ENCODE peak calls at places on chromosome 1, in eight cellular contexts. One of them, this sample, is unnamed.
A peak's percentile ranks its signal among the peaks of the same experiment; 100 is the strongest.

GRCh38 chr1:206769331-206769731 is 1.2 kb upstream of the IL19 start:
- DNase-seq in right atrium auricular region: no peak
- DNase-seq in heart left ventricle: no peak
- DNase-seq in lung: no peak
- DNase-seq in neural progenitor cell: no peak
- DNase-seq in CD8-positive, alpha-beta memory T cell: peak; percentile 24
- DNase-seq in Karpas-422: no peak
- DNase-seq in uterus: no peak
- DNase-seq in this sample: peak; percentile 55

GRCh38 chr1:165545974-165546373 is 2.2 kb downstream of the LRRC52 start:
- DNase-seq in right atrium auricular region: no peak
- DNase-seq in heart left ventricle: no peak
- DNase-seq in lung: no peak
- DNase-seq in neural progenitor cell: no peak
- DNase-seq in CD8-positive, alpha-beta memory T cell: no peak
- DNase-seq in Karpas-422: no peak
- DNase-seq in uterus: no peak
- DNase-seq in this sample: no peak

GRCh38 chr1:99004270-99005141 is at the start of gene PLPPR5:
- DNase-seq in right atrium auricular region: no peak
- DNase-seq in heart left ventricle: peak; percentile 24
- DNase-seq in lung: no peak
- DNase-seq in neural progenitor cell: peak; percentile 83
- DNase-seq in CD8-positive, alpha-beta memory T cell: no peak
- DNase-seq in Karpas-422: no peak
- DNase-seq in uterus: no peak
- DNase-seq in this sample: no peak

GRCh38 chr1:6599141-6599975 is 3.3 kb downstream of the KLHL21 start:
- DNase-seq in right atrium auricular region: no peak
- DNase-seq in heart left ventricle: no peak
- DNase-seq in lung: no peak
- DNase-seq in neural progenitor cell: no peak
- DNase-seq in CD8-positive, alpha-beta memory T cell: peak; percentile 30
- DNase-seq in Karpas-422: no peak
- DNase-seq in uterus: no peak
- DNase-seq in this sample: peak; percentile 39

GRCh38 chr1:12447301-12447700 is 170.7 kb downstream of the DHRS3 start:
- DNase-seq in right atrium auricular region: no peak
- DNase-seq in heart left ventricle: no peak
- DNase-seq in lung: no peak
- DNase-seq in neural progenitor cell: no peak
- DNase-seq in CD8-positive, alpha-beta memory T cell: no peak
- DNase-seq in Karpas-422: no peak
- DNase-seq in uterus: no peak
- DNase-seq in this sample: no peak

GRCh38 chr1:12527564-12527963 is 90.4 kb downstream of the DHRS3 start:
- DNase-seq in right atrium auricular region: no peak
- DNase-seq in heart left ventricle: no peak
- DNase-seq in lung: no peak
- DNase-seq in neural progenitor cell: no peak
- DNase-seq in CD8-positive, alpha-beta memory T cell: no peak
- DNase-seq in Karpas-422: no peak
- DNase-seq in uterus: peak; percentile 10
- DNase-seq in this sample: peak; percentile 42

GRCh38 chr1:33143698-33144097 is 38.1 kb downstream of the TRIM62 start:
- DNase-seq in right atrium auricular region: no peak
- DNase-seq in heart left ventricle: no peak
- DNase-seq in lung: no peak
- DNase-seq in neural progenitor cell: no peak
- DNase-seq in CD8-positive, alpha-beta memory T cell: no peak
- DNase-seq in Karpas-422: no peak
- DNase-seq in uterus: no peak
- DNase-seq in this sample: no peak

GRCh38 chr1:226940029-226940805 is at the start of gene COQ8A:
- DNase-seq in right atrium auricular region: peak; percentile 99
- DNase-seq in heart left ventricle: peak; percentile 100
- DNase-seq in lung: peak; percentile 99
- DNase-seq in neural progenitor cell: peak; percentile 100
- DNase-seq in CD8-positive, alpha-beta memory T cell: peak; percentile 99
- DNase-seq in Karpas-422: peak; percentile 99
- DNase-seq in uterus: peak; percentile 99
- DNase-seq in this sample: peak; percentile 100

GRCh38 chr1:198220428-198220827 is 63.6 kb downstream of the NEK7 start:
- DNase-seq in right atrium auricular region: no peak
- DNase-seq in heart left ventricle: no peak
- DNase-seq in lung: no peak
- DNase-seq in neural progenitor cell: no peak
- DNase-seq in CD8-positive, alpha-beta memory T cell: no peak
- DNase-seq in Karpas-422: no peak
- DNase-seq in uterus: no peak
- DNase-seq in this sample: no peak

GRCh38 chr1:181936768-181937581 is 124.5 kb downstream of the ZNF648 start:
- DNase-seq in right atrium auricular region: no peak
- DNase-seq in heart left ventricle: no peak
- DNase-seq in lung: peak; percentile 33
- DNase-seq in neural progenitor cell: peak; percentile 82
- DNase-seq in CD8-positive, alpha-beta memory T cell: no peak
- DNase-seq in Karpas-422: peak; percentile 83
- DNase-seq in uterus: no peak
- DNase-seq in this sample: peak; percentile 40

GRCh38 chr1:147794570-147794969 is 34.2 kb upstream of the GJA5 start:
- DNase-seq in right atrium auricular region: no peak
- DNase-seq in heart left ventricle: peak; percentile 37
- DNase-seq in lung: no peak
- DNase-seq in neural progenitor cell: no peak
- DNase-seq in CD8-positive, alpha-beta memory T cell: no peak
- DNase-seq in Karpas-422: no peak
- DNase-seq in uterus: no peak
- DNase-seq in this sample: no peak

DNA sequence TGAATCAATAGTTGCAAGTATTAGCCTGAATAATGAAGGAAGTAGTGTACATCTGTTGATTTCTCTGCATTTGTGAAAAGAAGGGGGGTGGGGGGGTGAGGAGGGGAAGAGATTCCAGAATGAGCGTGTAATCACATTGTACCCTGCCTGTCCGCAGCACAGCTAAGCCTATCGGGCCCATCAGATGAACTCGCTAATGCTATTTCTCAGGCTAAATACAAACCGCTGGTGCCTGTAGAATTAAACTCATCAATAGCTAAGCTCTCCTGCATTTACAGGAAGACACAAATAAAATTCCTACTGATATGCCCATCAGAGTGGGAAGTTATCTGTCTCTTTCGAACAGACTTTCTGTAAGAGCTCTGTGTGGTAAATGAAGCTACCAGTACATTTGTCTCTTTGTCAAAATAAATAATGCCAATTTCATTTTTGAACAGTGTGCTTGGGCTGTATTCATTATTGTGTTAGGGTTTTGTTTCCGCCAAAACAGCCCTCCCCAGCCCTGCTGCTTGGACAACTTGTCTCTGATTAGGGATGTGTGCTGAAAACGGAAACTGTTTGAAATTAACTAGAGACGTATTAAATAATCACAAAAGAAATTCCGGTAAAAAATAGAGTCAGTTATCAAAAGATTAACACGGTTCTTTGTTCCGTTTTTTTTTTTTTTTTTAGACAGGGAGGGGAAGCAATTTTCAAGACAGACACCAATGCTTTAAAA is 305.4 kb downstream of the TTLL7 start:
- DNase-seq in right atrium auricular region: no peak
- DNase-seq in heart left ventricle: no peak
- DNase-seq in lung: no peak
- DNase-seq in neural progenitor cell: peak; percentile 77
- DNase-seq in CD8-positive, alpha-beta memory T cell: no peak
- DNase-seq in Karpas-422: no peak
- DNase-seq in uterus: no peak
- DNase-seq in this sample: no peak
- H3K4me3 ChIP-seq in right atrium auricular region: peak overlapping the region; percentile 2
- H3K4me3 ChIP-seq in heart left ventricle: peak overlapping the region; percentile 39
- H3K4me3 ChIP-seq in lung: no peak overlapping the region
- H3K4me3 ChIP-seq in neural progenitor cell: peak overlapping the region; percentile 23
- H3K4me3 ChIP-seq in CD8-positive, alpha-beta memory T cell: no peak overlapping the region
- H3K4me3 ChIP-seq in Karpas-422: no peak overlapping the region
- H3K4me3 ChIP-seq in uterus: no peak overlapping the region
- H3K4me3 ChIP-seq in this sample: no peak overlapping the region

GRCh38 chr1:43365678-43366077 is 2.1 kb downstream of the ELOVL1 start:
- DNase-seq in right atrium auricular region: no peak
- DNase-seq in heart left ventricle: no peak
- DNase-seq in lung: no peak
- DNase-seq in neural progenitor cell: no peak
- DNase-seq in CD8-positive, alpha-beta memory T cell: no peak
- DNase-seq in Karpas-422: no peak
- DNase-seq in uterus: no peak
- DNase-seq in this sample: no peak
- H3K27ac ChIP-seq in right atrium auricular region: no peak overlapping the region
- H3K27ac ChIP-seq in heart left ventricle: peak overlapping the region; percentile 91
- H3K27ac ChIP-seq in lung: peak overlapping the region; percentile 98
- H3K27ac ChIP-seq in neural progenitor cell: no peak overlapping the region
- H3K27ac ChIP-seq in CD8-positive, alpha-beta memory T cell: peak overlapping the region; percentile 7
- H3K27ac ChIP-seq in Karpas-422: peak overlapping the region; percentile 92
- H3K27ac ChIP-seq in uterus: no peak overlapping the region
- H3K27ac ChIP-seq in this sample: peak overlapping the region; percentile 97

DNA sequence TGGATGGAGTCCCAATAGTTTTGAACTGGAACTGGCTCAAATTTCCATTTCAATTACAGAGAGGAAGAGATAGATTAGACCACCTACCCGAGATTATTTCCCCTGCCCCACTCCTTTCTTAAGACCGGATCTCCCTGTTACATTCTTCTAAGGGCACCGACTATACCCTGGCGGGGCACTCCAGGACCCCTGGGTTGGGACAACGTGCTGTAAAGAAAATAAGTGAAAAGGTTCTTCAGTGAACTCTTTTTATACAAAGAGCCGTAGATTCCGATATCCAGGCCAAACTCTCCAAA is 6.7 kb downstream of the NR5A2 start:
- DNase-seq in right atrium auricular region: no peak
- DNase-seq in heart left ventricle: no peak
- DNase-seq in lung: no peak
- DNase-seq in neural progenitor cell: peak; percentile 28
- DNase-seq in CD8-positive, alpha-beta memory T cell: no peak
- DNase-seq in Karpas-422: no peak
- DNase-seq in uterus: no peak
- DNase-seq in this sample: no peak
- H3K27me3 ChIP-seq in right atrium auricular region: peaks cover 35% of the 10 kb centered on the region
- H3K27me3 ChIP-seq in heart left ventricle: peaks cover 99% of the 10 kb centered on the region
- H3K27me3 ChIP-seq in lung: no peaks in the 10 kb centered on the region
- H3K27me3 ChIP-seq in neural progenitor cell: peaks cover 100% of the 10 kb centered on the region
- H3K27me3 ChIP-seq in CD8-positive, alpha-beta memory T cell: peaks cover 47% of the 10 kb centered on the region
- H3K27me3 ChIP-seq in Karpas-422: no peaks in the 10 kb centered on the region
- H3K27me3 ChIP-seq in uterus: no peaks in the 10 kb centered on the region
- H3K27me3 ChIP-seq in this sample: no peaks in the 10 kb centered on the region

DNA sequence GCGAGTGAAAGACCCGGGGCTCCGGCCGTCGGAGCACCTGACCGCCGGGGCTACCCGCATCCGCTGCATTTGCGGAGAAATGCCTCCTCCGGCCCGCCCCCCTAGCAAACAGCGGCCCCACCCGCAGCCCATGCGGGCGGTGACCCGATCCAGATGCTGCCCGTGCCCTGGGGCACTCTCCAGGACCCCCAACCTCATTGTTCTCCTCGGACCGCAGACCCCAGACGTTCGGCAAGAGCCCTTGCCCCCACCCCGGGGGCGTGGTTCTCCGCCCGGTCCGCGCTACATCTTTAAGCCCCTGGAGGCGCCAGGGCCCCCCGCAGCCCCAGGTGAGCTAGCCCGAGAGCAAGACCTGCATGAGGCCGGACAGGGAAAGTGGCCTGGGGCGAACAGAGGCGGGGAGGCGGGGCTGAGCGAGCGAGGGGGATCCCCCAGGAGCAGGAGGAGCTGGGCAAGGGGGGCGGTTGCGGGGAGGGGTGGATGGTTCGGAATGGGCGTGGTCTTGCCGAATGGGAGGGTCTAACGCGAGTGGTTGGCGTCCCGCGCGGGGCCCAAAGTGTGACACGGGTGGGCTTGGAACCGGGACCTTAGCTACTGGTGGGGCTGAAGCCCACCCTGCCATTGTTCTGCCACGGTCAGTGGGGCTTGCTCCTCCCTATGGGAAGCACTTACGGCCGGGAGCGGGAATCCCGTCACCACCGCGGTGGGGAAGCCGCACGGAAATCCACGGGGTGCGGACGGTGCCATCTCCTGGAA is 6.3 kb upstream of the CRYBG2 start:
- DNase-seq in right atrium auricular region: no peak
- DNase-seq in heart left ventricle: no peak
- DNase-seq in lung: no peak
- DNase-seq in neural progenitor cell: peak; percentile 74
- DNase-seq in CD8-positive, alpha-beta memory T cell: peak; percentile 67
- DNase-seq in Karpas-422: no peak
- DNase-seq in uterus: no peak
- DNase-seq in this sample: no peak
- H3K4me3 ChIP-seq in right atrium auricular region: peak overlapping the region; percentile 2
- H3K4me3 ChIP-seq in heart left ventricle: peak overlapping the region; percentile 31
- H3K4me3 ChIP-seq in lung: no peak overlapping the region
- H3K4me3 ChIP-seq in neural progenitor cell: peak overlapping the region; percentile 64
- H3K4me3 ChIP-seq in CD8-positive, alpha-beta memory T cell: peak overlapping the region; percentile 33
- H3K4me3 ChIP-seq in Karpas-422: no peak overlapping the region
- H3K4me3 ChIP-seq in uterus: no peak overlapping the region
- H3K4me3 ChIP-seq in this sample: peak overlapping the region; percentile 41

GRCh38 chr1:172359531-172359991 is 60.9 kb upstream of the C1orf105 start:
- DNase-seq in right atrium auricular region: no peak
- DNase-seq in heart left ventricle: no peak
- DNase-seq in lung: no peak
- DNase-seq in neural progenitor cell: no peak
- DNase-seq in CD8-positive, alpha-beta memory T cell: no peak
- DNase-seq in Karpas-422: no peak
- DNase-seq in uterus: no peak
- DNase-seq in this sample: peak; percentile 78
- H3K27ac ChIP-seq in right atrium auricular region: peak overlapping the region; percentile 76
- H3K27ac ChIP-seq in heart left ventricle: peak overlapping the region; percentile 83
- H3K27ac ChIP-seq in lung: no peak overlapping the region
- H3K27ac ChIP-seq in neural progenitor cell: no peak overlapping the region
- H3K27ac ChIP-seq in CD8-positive, alpha-beta memory T cell: no peak overlapping the region
- H3K27ac ChIP-seq in Karpas-422: no peak overlapping the region
- H3K27ac ChIP-seq in uterus: peak overlapping the region; percentile 88
- H3K27ac ChIP-seq in this sample: no peak overlapping the region

GRCh38 chr1:179742717-179743678 is at the start of gene FAM163A:
- DNase-seq in right atrium auricular region: no peak
- DNase-seq in heart left ventricle: no peak
- DNase-seq in lung: no peak
- DNase-seq in neural progenitor cell: peak; percentile 71
- DNase-seq in CD8-positive, alpha-beta memory T cell: no peak
- DNase-seq in Karpas-422: no peak
- DNase-seq in uterus: no peak
- DNase-seq in this sample: peak; percentile 41
- H3K27me3 ChIP-seq in right atrium auricular region: peaks cover 4% of the 10 kb centered on the region
- H3K27me3 ChIP-seq in heart left ventricle: peaks cover 75% of the 10 kb centered on the region
- H3K27me3 ChIP-seq in lung: peaks cover 13% of the 10 kb centered on the region
- H3K27me3 ChIP-seq in neural progenitor cell: peaks cover 100% of the 10 kb centered on the region
- H3K27me3 ChIP-seq in CD8-positive, alpha-beta memory T cell: no peaks in the 10 kb centered on the region
- H3K27me3 ChIP-seq in Karpas-422: no peaks in the 10 kb centered on the region
- H3K27me3 ChIP-seq in uterus: peaks cover 5% of the 10 kb centered on the region
- H3K27me3 ChIP-seq in this sample: peaks cover 10% of the 10 kb centered on the region

This sample was measured in small intestine.